ENCODE peak calls at places on chromosomes 3 and 15, in eight cellular contexts. I is ovary; N is lung; H is Karpas-422; G is pancreas; W is naive thymus-derived CD4-positive, alpha-beta T cell; Y is neuronal stem cell; D is IMR-90. S is an unnamed sample.

GRCh38 chr3:66423791-66424190 is 77.0 kb downstream of the LRIG1 start:
- DNase-seq in I (no peak), Y (no peak), N (no peak), W (no peak), D (peak; percentile 96), H (no peak), G (no peak), S (peak; percentile 11)

GRCh38 chr3:185936814-185937688 is 763 bp downstream of the TRA2B start:
- DNase-seq in G (peak; percentile 86), D (peak; percentile 83), W (peak; percentile 86), I (peak; percentile 92), H (peak; percentile 99), Y (peak; percentile 81), N (peak; percentile 90), S (peak; percentile 82)

GRCh38 chr3:19885468-19885867 is 48.5 kb downstream of the EFHB start:
- DNase-seq in Y (peak; percentile 6), W (no peak), H (peak; percentile 80), G (no peak), N (no peak), I (no peak), D (peak; percentile 41), S (no peak)

GRCh38 chr3:143963946-143964345 is 7.7 kb upstream of the DIPK2A start:
- DNase-seq in G (no peak), W (no peak), I (no peak), N (no peak), D (no peak), Y (no peak), H (no peak), S (no peak)

GRCh38 chr15:49441816-49442215 is 18.8 kb downstream of the FGF7 start:
- DNase-seq in G (no peak), D (no peak), I (no peak), Y (no peak), W (no peak), N (no peak), H (no peak), S (no peak)

GRCh38 chr3:30970183-30970582 is 75.7 kb upstream of the GADL1 start:
- DNase-seq in H (peak; percentile 41), I (no peak), Y (no peak), D (no peak), N (no peak), W (no peak), G (no peak), S (no peak)

GRCh38 chr15:82532383-82532990 is 7.8 kb downstream of the RPS17 start:
- DNase-seq in Y (no peak), W (no peak), N (peak; percentile 26), G (no peak), H (no peak), I (no peak), D (no peak), S (no peak)

GRCh38 chr3:165518346-165518745 is 318.9 kb downstream of the BCHE start:
- DNase-seq in Y (no peak), I (no peak), W (no peak), D (peak; percentile 2), G (no peak), N (no peak), H (no peak), S (no peak)

GRCh38 chr15:92009162-92009561 is 155.7 kb downstream of the SLCO3A1 start:
- DNase-seq in G (no peak), D (no peak), W (no peak), I (no peak), H (no peak), Y (no peak), N (no peak), S (no peak)

GRCh38 chr3:168493412-168494205 is 397.9 kb upstream of the GOLIM4 start:
- DNase-seq in W (no peak), H (no peak), D (no peak), Y (no peak), G (no peak), I (no peak), N (no peak), S (no peak)

GRCh38 chr15:70051948-70052633 is 45.6 kb downstream of the TLE3 start:
- DNase-seq in Y (no peak), W (no peak), I (peak; percentile 10), N (no peak), G (no peak), H (no peak), D (no peak), S (no peak)

GRCh38 chr15:97652700-97653167 is 307.8 kb upstream of the ARRDC4 start:
- DNase-seq in W (no peak), Y (peak; percentile 32), N (no peak), I (no peak), H (no peak), D (no peak), G (no peak), S (no peak)

GRCh38 chr3:150779402-150779858 is 16.5 kb upstream of the SIAH2 start:
- DNase-seq in H (no peak), N (no peak), Y (no peak), D (no peak), W (no peak), I (no peak), G (no peak), S (no peak)

GRCh38 chr3:48268381-48268935 is 27.6 kb downstream of the ZNF589 start:
- DNase-seq in Y (no peak), H (no peak), G (no peak), W (peak; percentile 78), D (no peak), I (no peak), N (peak; percentile 33), S (peak; percentile 76)

GRCh38 chr3:184169896-184170875 is 4.5 kb upstream of the AP2M1 start:
- DNase-seq in H (no peak), W (no peak), N (no peak), I (no peak), Y (no peak), G (no peak), D (no peak), S (no peak)

GRCh38 chr3:197333901-197334639 is 35.7 kb upstream of the DLG1 start:
- DNase-seq in Y (no peak), W (no peak), H (no peak), N (peak; percentile 36), D (no peak), G (no peak), I (no peak), S (no peak)

GRCh38 chr3:41522620-41523019 is 323.3 kb downstream of the CTNNB1 start:
- DNase-seq in H (no peak), I (no peak), N (no peak), D (no peak), Y (no peak), G (peak; percentile 43), W (no peak), S (no peak)

GRCh38 chr15:34297059-34297458 is 40.5 kb downstream of the SLC12A6 start:
- DNase-seq in H (no peak), D (peak; percentile 37), G (no peak), I (no peak), N (no peak), W (no peak), Y (no peak), S (no peak)

GRCh38 chr3:37945407-37945802 is 45.2 kb upstream of the VILL start:
- DNase-seq in Y (no peak), N (no peak), H (peak; percentile 12), W (no peak), D (no peak), G (no peak), I (no peak), S (no peak)
- H3K27ac ChIP-seq in Y (no peak overlapping the region), N (peak overlapping the region; percentile 88), H (no peak overlapping the region), W (no peak overlapping the region), D (peak overlapping the region; percentile 96), G (no peak overlapping the region), I (peak overlapping the region; percentile 45), S (peak overlapping the region; percentile 64)

GRCh38 chr3:16302082-16302631 is 37.1 kb downstream of the OXNAD1 start:
- DNase-seq in N (no peak), G (no peak), H (no peak), I (no peak), Y (no peak), W (no peak), D (no peak), S (no peak)
- H3K27ac ChIP-seq in N (peak overlapping the region; percentile 26), G (no peak overlapping the region), H (peak overlapping the region; percentile 11), I (no peak overlapping the region), Y (no peak overlapping the region), W (peak overlapping the region; percentile 66), D (no peak overlapping the region), S (no peak overlapping the region)

DNA sequence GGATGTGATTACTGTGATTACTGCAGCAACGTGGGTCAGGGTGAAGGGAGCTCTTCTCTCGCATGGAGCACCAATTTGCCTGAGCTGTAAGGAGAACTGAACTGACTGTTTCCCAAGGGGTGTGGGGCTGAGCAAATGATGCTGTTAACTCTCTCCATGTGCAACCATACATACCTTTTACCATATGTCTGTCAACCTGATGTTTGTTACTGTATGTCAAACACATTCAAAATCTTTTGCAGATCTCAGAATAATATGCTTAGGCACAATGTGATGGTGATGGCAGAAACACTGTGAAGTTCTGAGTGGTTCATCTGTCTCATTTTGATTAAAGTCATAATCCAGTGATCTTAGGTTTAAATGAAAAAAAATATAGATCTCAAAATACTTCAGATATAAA is 680.7 kb downstream of the SQOR start:
- DNase-seq in W (no peak), H (no peak), Y (no peak), D (no peak), G (no peak), I (no peak), N (no peak), S (no peak)
- H3K27ac ChIP-seq in W (no peak overlapping the region), H (no peak overlapping the region), Y (no peak overlapping the region), D (no peak overlapping the region), G (no peak overlapping the region), I (no peak overlapping the region), N (no peak overlapping the region), S (no peak overlapping the region)

GRCh38 chr15:29677450-29677849 is 144.8 kb downstream of the TJP1 start:
- DNase-seq in I (no peak), Y (no peak), N (no peak), H (no peak), W (no peak), G (no peak), D (no peak), S (no peak)

GRCh38 chr15:29676961-29677402 is 145.3 kb downstream of the TJP1 start:
- DNase-seq in I (no peak), H (no peak), G (no peak), W (no peak), N (no peak), D (peak; percentile 62), Y (no peak), S (no peak)

GRCh38 chr15:29675791-29676301 is 146.4 kb downstream of the TJP1 start:
- DNase-seq in Y (no peak), D (no peak), I (no peak), N (no peak), H (no peak), G (no peak), W (no peak), S (no peak)

GRCh38 chr15:29678504-29679034 is 143.7 kb downstream of the TJP1 start:
- DNase-seq in I (no peak), D (no peak), W (no peak), N (no peak), H (no peak), Y (no peak), G (no peak), S (no peak)

DNA sequence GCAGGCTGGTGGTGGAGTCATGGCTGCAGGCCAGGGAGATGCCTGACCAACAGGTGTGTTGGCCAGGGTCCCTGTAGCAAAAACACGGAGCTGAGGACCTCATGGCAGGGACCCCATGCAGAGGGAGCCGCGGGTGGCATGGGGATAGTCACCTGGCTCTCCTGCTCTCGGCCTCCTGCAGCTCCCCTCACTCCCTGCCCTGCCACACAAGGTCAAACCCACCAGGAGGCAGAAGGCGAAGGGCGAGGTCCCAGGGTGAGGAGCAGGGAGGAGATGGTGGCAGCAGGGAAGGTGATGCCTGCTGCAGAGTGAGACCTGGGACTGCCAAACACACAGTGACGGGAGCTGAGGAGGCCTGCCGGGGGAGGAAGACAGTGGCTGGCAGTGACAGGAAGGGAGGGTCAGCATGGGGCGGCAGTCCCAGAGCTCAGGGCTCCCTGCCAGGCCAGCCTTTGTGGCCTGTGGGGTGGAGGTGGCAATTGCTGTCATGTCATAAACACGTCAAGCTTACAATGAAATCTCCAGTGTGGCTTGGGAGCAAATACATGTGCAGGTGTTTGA is 144.3 kb downstream of the TJP1 start:
- DNase-seq in D (no peak), W (no peak), I (no peak), Y (no peak), N (no peak), H (no peak), G (peak; percentile 45), S (no peak)
- H3K27ac ChIP-seq in D (no peak overlapping the region), W (no peak overlapping the region), I (no peak overlapping the region), Y (no peak overlapping the region), N (no peak overlapping the region), H (no peak overlapping the region), G (peak overlapping the region; percentile 68), S (no peak overlapping the region)

S was measured in caudate nucleus.